ENCODE peak calls at places on chromosomes 6 and 20, in nine cellular contexts. D is Karpas-422; P is naive B cell; Q is AG10803; G is transverse colon; V is central memory CD8-positive, alpha-beta T cell; N is EH; O is SW480; R is ELR. W is an unnamed sample.
A peak's percentile ranks its signal among the peaks of the same experiment; 100 is the strongest.

GRCh38 chr6:14274016-14274415 is 156.4 kb downstream of the CD83 start:
- DNase-seq in D (no peak), Q (no peak), P (no peak), G (no peak), O (no peak), N (no peak), V (no peak), R (no peak), W (no peak)

GRCh38 chr6:34543421-34543820 is 12.7 kb downstream of the SPDEF start:
- DNase-seq in R (peak; percentile 83), D (no peak), G (no peak), N (peak; percentile 86), Q (peak; percentile 45), O (no peak), P (no peak), V (no peak), W (no peak)

GRCh38 chr6:130076512-130076911 is 58.1 kb downstream of the L3MBTL3 start:
- DNase-seq in G (no peak), Q (peak; percentile 13), D (peak; percentile 75), R (peak; percentile 23), O (no peak), P (no peak), V (no peak), N (no peak), W (no peak)

GRCh38 chr6:122997541-122998150 is 1.6 kb downstream of the CLVS2 start:
- DNase-seq in P (no peak), N (no peak), O (no peak), D (no peak), Q (no peak), R (no peak), G (no peak), V (no peak), W (no peak)

GRCh38 chr6:42199106-42199981 is 4.6 kb upstream of the GUCA1B start:
- DNase-seq in N (peak; percentile 83), Q (peak; percentile 60), R (peak; percentile 73), O (no peak), G (no peak), D (peak; percentile 59), P (no peak), V (no peak), W (no peak)

GRCh38 chr6:167031082-167031709 is 32.0 kb downstream of the CEP43 start:
- DNase-seq in P (no peak), G (no peak), R (peak; percentile 65), N (peak; percentile 20), D (no peak), V (no peak), O (no peak), Q (no peak), W (no peak)

GRCh38 chr6:113742342-113742741 is 114.8 kb upstream of the MARCKS start:
- DNase-seq in V (no peak), O (no peak), P (no peak), G (no peak), N (no peak), Q (no peak), D (no peak), R (no peak), W (no peak)

GRCh38 chr6:167047554-167047953 is 48.4 kb downstream of the CEP43 start:
- DNase-seq in N (no peak), G (peak; percentile 39), D (peak; percentile 81), R (no peak), V (no peak), P (peak; percentile 80), O (no peak), Q (no peak), W (peak; percentile 63)

GRCh38 chr6:33840064-33840926 is 36.5 kb upstream of the MLN start:
- DNase-seq in P (no peak), G (peak; percentile 11), R (peak; percentile 100), O (peak; percentile 76), Q (peak; percentile 96), V (no peak), D (no peak), N (peak; percentile 99), W (peak; percentile 99)

GRCh38 chr6:17429381-17430061 is 36.1 kb downstream of the CAP2 start:
- DNase-seq in V (no peak), P (no peak), O (peak; percentile 48), D (no peak), N (peak; percentile 32), G (no peak), R (peak; percentile 50), Q (no peak), W (no peak)

GRCh38 chr20:49323622-49324238 is 45.9 kb upstream of the ZNFX1 start:
- DNase-seq in N (peak; percentile 75), O (peak; percentile 80), D (peak; percentile 62), P (no peak), V (no peak), R (peak; percentile 81), G (no peak), Q (peak; percentile 86), W (peak; percentile 86)

GRCh38 chr6:160978141-160978926 is 13.2 kb upstream of the MAP3K4 start:
- DNase-seq in N (peak; percentile 77), V (no peak), O (no peak), Q (peak; percentile 88), R (peak; percentile 37), P (no peak), D (no peak), G (no peak), W (no peak)

GRCh38 chr6:139153876-139154275 is 19.0 kb downstream of the HECA start:
- DNase-seq in Q (peak; percentile 57), D (no peak), O (no peak), P (no peak), N (peak; percentile 82), R (peak; percentile 29), G (no peak), V (no peak), W (no peak)

GRCh38 chr6:157812425-157813171 is 10.4 kb upstream of the SNX9 start:
- DNase-seq in D (no peak), O (no peak), N (no peak), G (no peak), V (no peak), Q (no peak), P (no peak), R (no peak), W (no peak)

GRCh38 chr6:34858681-34859080 is 29.2 kb downstream of the TAF11 start:
- DNase-seq in V (no peak), G (no peak), D (peak; percentile 40), P (no peak), R (peak; percentile 20), Q (no peak), O (no peak), N (no peak), W (no peak)

GRCh38 chr6:163182696-163183095 is 231.8 kb upstream of the QKI start:
- DNase-seq in R (peak; percentile 8), N (no peak), P (no peak), Q (no peak), V (no peak), G (no peak), D (no peak), O (no peak), W (no peak)

GRCh38 chr6:4693158-4693557 is 83.0 kb upstream of the CDYL start:
- DNase-seq in G (no peak), P (no peak), V (no peak), N (no peak), O (no peak), D (no peak), Q (no peak), R (no peak), W (no peak)

GRCh38 chr20:56781108-56781739 is 152.1 kb downstream of the TFAP2C start:
- DNase-seq in D (no peak), N (no peak), G (no peak), R (no peak), V (no peak), Q (peak; percentile 87), O (no peak), P (no peak), W (no peak)

GRCh38 chr6:87102296-87102695 is 7.4 kb upstream of the CGA start:
- DNase-seq in D (no peak), O (no peak), G (no peak), Q (no peak), V (no peak), N (no peak), P (no peak), R (no peak), W (peak; percentile 47)

GRCh38 chr6:93416575-93417420 is 2.6 kb downstream of the EPHA7 start:
- DNase-seq in P (no peak), O (no peak), N (no peak), Q (no peak), G (peak; percentile 8), D (no peak), R (no peak), V (no peak), W (no peak)

GRCh38 chr20:62571667-62572344 is 70.5 kb upstream of the SLCO4A1 start:
- DNase-seq in G (no peak), Q (no peak), V (no peak), R (peak; percentile 53), O (peak; percentile 69), P (no peak), N (no peak), D (peak; percentile 88), W (no peak)

GRCh38 chr6:75202676-75203131 is 3.1 kb downstream of the COL12A1 start:
- DNase-seq in R (peak; percentile 7), O (no peak), Q (no peak), D (no peak), V (no peak), N (peak; percentile 23), G (no peak), P (no peak), W (no peak)

GRCh38 chr6:163711615-163712568 is 297.4 kb downstream of the QKI start:
- DNase-seq in P (peak; percentile 71), V (no peak), N (peak; percentile 21), Q (peak; percentile 69), O (peak; percentile 17), G (peak; percentile 64), D (no peak), R (peak; percentile 6), W (no peak)

GRCh38 chr20:17624551-17625245 is 54.8 kb downstream of the DSTN start:
- DNase-seq in O (no peak), N (no peak), Q (no peak), D (no peak), G (no peak), R (no peak), P (no peak), V (no peak), W (no peak)

GRCh38 chr6:11891547-11891946 is 112.9 kb upstream of the ADTRP start:
- DNase-seq in N (no peak), O (no peak), P (no peak), Q (no peak), R (no peak), D (no peak), G (no peak), V (no peak), W (no peak)

GRCh38 chr20:10671221-10671849 is 2.5 kb downstream of the JAG1 start:
- DNase-seq in R (peak; percentile 90), N (peak; percentile 96), Q (peak; percentile 89), G (peak; percentile 83), V (no peak), O (peak; percentile 95), P (no peak), D (peak; percentile 92), W (peak; percentile 95)

W was measured in AML-193.